ENCODE peak calls at places on chromosomes 1 and 21, in six cellular contexts. One of them, this sample, is unnamed.

GRCh38 chr21:45491056-45491455 is 51.2 kb downstream of the SLC19A1 start:
- DNase-seq in adrenal gland: no peak
- DNase-seq in A549: no peak
- DNase-seq in left ventricle myocardium inferior: no peak
- DNase-seq in fibroblast of mammary gland: no peak
- DNase-seq in dorsolateral prefrontal cortex: no peak
- DNase-seq in this sample: no peak

GRCh38 chr1:232543194-232543593 is 86.7 kb downstream of the SIPA1L2 start:
- DNase-seq in adrenal gland: no peak
- DNase-seq in A549: no peak
- DNase-seq in left ventricle myocardium inferior: no peak
- DNase-seq in fibroblast of mammary gland: no peak
- DNase-seq in dorsolateral prefrontal cortex: no peak
- DNase-seq in this sample: no peak

GRCh38 chr1:23533288-23534130 is 2.5 kb upstream of the E2F2 start:
- DNase-seq in adrenal gland: no peak
- DNase-seq in A549: no peak
- DNase-seq in left ventricle myocardium inferior: no peak
- DNase-seq in fibroblast of mammary gland: no peak
- DNase-seq in dorsolateral prefrontal cortex: no peak
- DNase-seq in this sample: no peak

GRCh38 chr1:19349999-19350398 is 37.9 kb downstream of the SLC66A1 start:
- DNase-seq in adrenal gland: no peak
- DNase-seq in A549: no peak
- DNase-seq in left ventricle myocardium inferior: no peak
- DNase-seq in fibroblast of mammary gland: no peak
- DNase-seq in dorsolateral prefrontal cortex: no peak
- DNase-seq in this sample: no peak

GRCh38 chr1:212147581-212148033 is 112.1 kb downstream of the DTL start:
- DNase-seq in adrenal gland: no peak
- DNase-seq in A549: no peak
- DNase-seq in left ventricle myocardium inferior: no peak
- DNase-seq in fibroblast of mammary gland: no peak
- DNase-seq in dorsolateral prefrontal cortex: no peak
- DNase-seq in this sample: no peak

GRCh38 chr1:201606096-201606495 is 67.2 kb downstream of the NAV1 start:
- DNase-seq in adrenal gland: no peak
- DNase-seq in A549: no peak
- DNase-seq in left ventricle myocardium inferior: no peak
- DNase-seq in fibroblast of mammary gland: no peak
- DNase-seq in dorsolateral prefrontal cortex: no peak
- DNase-seq in this sample: no peak

GRCh38 chr1:201066986-201067385 is 43.5 kb upstream of the KIF21B start:
- DNase-seq in adrenal gland: no peak
- DNase-seq in A549: no peak
- DNase-seq in left ventricle myocardium inferior: no peak
- DNase-seq in fibroblast of mammary gland: no peak
- DNase-seq in dorsolateral prefrontal cortex: no peak
- DNase-seq in this sample: no peak

GRCh38 chr1:223556414-223557124 is 108.9 kb downstream of the CAPN8 start:
- DNase-seq in adrenal gland: peak
- DNase-seq in A549: peak
- DNase-seq in left ventricle myocardium inferior: no peak
- DNase-seq in fibroblast of mammary gland: peak
- DNase-seq in dorsolateral prefrontal cortex: no peak
- DNase-seq in this sample: no peak

GRCh38 chr1:87452648-87453047 is 124.0 kb downstream of the LMO4 start:
- DNase-seq in adrenal gland: no peak
- DNase-seq in A549: no peak
- DNase-seq in left ventricle myocardium inferior: no peak
- DNase-seq in fibroblast of mammary gland: no peak
- DNase-seq in dorsolateral prefrontal cortex: no peak
- DNase-seq in this sample: no peak

GRCh38 chr1:44964396-44964795 is 22.0 kb downstream of the EIF2B3 start:
- DNase-seq in adrenal gland: no peak
- DNase-seq in A549: no peak
- DNase-seq in left ventricle myocardium inferior: no peak
- DNase-seq in fibroblast of mammary gland: no peak
- DNase-seq in dorsolateral prefrontal cortex: no peak
- DNase-seq in this sample: no peak

GRCh38 chr1:184686540-184686939 is 68.1 kb downstream of the EDEM3 start:
- DNase-seq in adrenal gland: peak
- DNase-seq in A549: no peak
- DNase-seq in left ventricle myocardium inferior: no peak
- DNase-seq in fibroblast of mammary gland: no peak
- DNase-seq in dorsolateral prefrontal cortex: no peak
- DNase-seq in this sample: no peak

GRCh38 chr1:45299296-45299695 is 27.4 kb upstream of the HPDL start:
- DNase-seq in adrenal gland: no peak
- DNase-seq in A549: no peak
- DNase-seq in left ventricle myocardium inferior: no peak
- DNase-seq in fibroblast of mammary gland: no peak
- DNase-seq in dorsolateral prefrontal cortex: no peak
- DNase-seq in this sample: no peak

GRCh38 chr1:230185076-230186001 is 118.3 kb downstream of the GALNT2 start:
- DNase-seq in adrenal gland: no peak
- DNase-seq in A549: no peak
- DNase-seq in left ventricle myocardium inferior: no peak
- DNase-seq in fibroblast of mammary gland: no peak
- DNase-seq in dorsolateral prefrontal cortex: no peak
- DNase-seq in this sample: no peak

GRCh38 chr1:150836129-150836773 is 28.2 kb upstream of the CTSK start:
- DNase-seq in adrenal gland: no peak
- DNase-seq in A549: no peak
- DNase-seq in left ventricle myocardium inferior: no peak
- DNase-seq in fibroblast of mammary gland: peak
- DNase-seq in dorsolateral prefrontal cortex: no peak
- DNase-seq in this sample: no peak
- TF ChIP-seq CTCF in adrenal gland: no peak
- TF ChIP-seq CTCF in A549: no peak
- TF ChIP-seq CTCF in left ventricle myocardium inferior: no peak
- TF ChIP-seq CTCF in fibroblast of mammary gland: no peak
- TF ChIP-seq CTCF in dorsolateral prefrontal cortex: no peak
- TF ChIP-seq CTCF in this sample: no peak

GRCh38 chr1:110132682-110133081 is 17.6 kb upstream of the SLC6A17 start:
- DNase-seq in adrenal gland: no peak
- DNase-seq in A549: no peak
- DNase-seq in left ventricle myocardium inferior: no peak
- DNase-seq in fibroblast of mammary gland: no peak
- DNase-seq in dorsolateral prefrontal cortex: no peak
- DNase-seq in this sample: no peak

GRCh38 chr1:110130989-110131388 is 18.7 kb downstream of the UBL4B start:
- DNase-seq in adrenal gland: no peak
- DNase-seq in A549: no peak
- DNase-seq in left ventricle myocardium inferior: no peak
- DNase-seq in fibroblast of mammary gland: no peak
- DNase-seq in dorsolateral prefrontal cortex: no peak
- DNase-seq in this sample: no peak

GRCh38 chr1:110134050-110134595 is 16.2 kb upstream of the SLC6A17 start:
- DNase-seq in adrenal gland: no peak
- DNase-seq in A549: no peak
- DNase-seq in left ventricle myocardium inferior: no peak
- DNase-seq in fibroblast of mammary gland: no peak
- DNase-seq in dorsolateral prefrontal cortex: no peak
- DNase-seq in this sample: no peak

GRCh38 chr1:110133436-110133835 is 16.9 kb upstream of the SLC6A17 start:
- DNase-seq in adrenal gland: no peak
- DNase-seq in A549: no peak
- DNase-seq in left ventricle myocardium inferior: no peak
- DNase-seq in fibroblast of mammary gland: peak
- DNase-seq in dorsolateral prefrontal cortex: no peak
- DNase-seq in this sample: no peak

DNA sequence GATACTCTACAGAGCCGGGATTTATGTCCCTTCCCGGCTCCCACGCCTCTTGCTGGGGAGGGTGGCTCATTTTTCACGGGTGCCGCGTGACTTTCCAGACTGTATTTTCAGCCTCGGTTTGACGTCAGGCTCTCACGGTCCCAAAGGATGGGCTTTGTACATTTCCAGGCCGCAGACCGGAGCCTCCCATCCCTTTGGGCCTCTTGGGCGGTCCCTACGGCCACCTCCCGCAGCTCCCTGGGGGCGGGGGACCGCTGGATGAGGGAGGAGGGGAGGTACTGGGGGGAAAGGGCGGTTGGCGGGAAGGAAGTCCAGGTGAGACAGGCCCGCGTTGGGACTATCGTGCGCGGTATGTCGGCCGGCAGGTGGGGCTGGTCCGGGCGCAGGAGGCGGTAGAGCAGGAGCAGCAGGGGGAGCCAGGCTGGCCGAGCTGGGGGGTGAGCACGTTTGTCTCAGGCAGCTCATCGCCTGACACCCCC is 17.9 kb downstream of the UBL4B start:
- DNase-seq in adrenal gland: no peak
- DNase-seq in A549: no peak
- DNase-seq in left ventricle myocardium inferior: peak
- DNase-seq in fibroblast of mammary gland: peak
- DNase-seq in dorsolateral prefrontal cortex: no peak
- DNase-seq in this sample: no peak
- H3K4me3 ChIP-seq in adrenal gland: no peak
- H3K4me3 ChIP-seq in A549: no peak
- H3K4me3 ChIP-seq in left ventricle myocardium inferior: peak
- H3K4me3 ChIP-seq in fibroblast of mammary gland: no peak
- H3K4me3 ChIP-seq in dorsolateral prefrontal cortex: peak
- H3K4me3 ChIP-seq in this sample: no peak

DNA sequence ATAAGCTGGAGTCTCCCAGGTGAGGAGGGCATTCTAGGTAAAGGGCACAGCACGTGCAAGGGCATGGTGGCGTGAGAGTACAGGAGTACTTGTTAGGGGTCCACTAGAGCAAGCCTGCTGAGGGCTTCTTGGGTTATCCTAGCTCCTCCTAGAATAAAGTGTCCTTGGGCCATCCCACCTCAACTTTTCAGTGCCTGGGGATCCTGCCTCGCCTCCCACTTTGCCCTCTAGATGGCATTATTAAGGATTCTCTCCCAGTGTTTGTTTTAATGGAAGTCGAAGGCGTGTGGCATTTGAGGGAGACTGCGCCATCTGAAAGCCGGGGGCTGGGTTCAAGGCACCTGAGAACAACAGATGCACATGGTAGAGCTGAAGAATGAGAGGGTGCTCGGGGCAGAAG is 74.5 kb upstream of the SELENON start:
- DNase-seq in adrenal gland: no peak
- DNase-seq in A549: no peak
- DNase-seq in left ventricle myocardium inferior: no peak
- DNase-seq in fibroblast of mammary gland: no peak
- DNase-seq in dorsolateral prefrontal cortex: no peak
- DNase-seq in this sample: no peak
- TF ChIP-seq CTCF in adrenal gland: no peak
- TF ChIP-seq CTCF in A549: peak
- TF ChIP-seq CTCF in left ventricle myocardium inferior: no peak
- TF ChIP-seq CTCF in fibroblast of mammary gland: no peak
- TF ChIP-seq CTCF in dorsolateral prefrontal cortex: no peak
- TF ChIP-seq CTCF in this sample: no peak

DNA sequence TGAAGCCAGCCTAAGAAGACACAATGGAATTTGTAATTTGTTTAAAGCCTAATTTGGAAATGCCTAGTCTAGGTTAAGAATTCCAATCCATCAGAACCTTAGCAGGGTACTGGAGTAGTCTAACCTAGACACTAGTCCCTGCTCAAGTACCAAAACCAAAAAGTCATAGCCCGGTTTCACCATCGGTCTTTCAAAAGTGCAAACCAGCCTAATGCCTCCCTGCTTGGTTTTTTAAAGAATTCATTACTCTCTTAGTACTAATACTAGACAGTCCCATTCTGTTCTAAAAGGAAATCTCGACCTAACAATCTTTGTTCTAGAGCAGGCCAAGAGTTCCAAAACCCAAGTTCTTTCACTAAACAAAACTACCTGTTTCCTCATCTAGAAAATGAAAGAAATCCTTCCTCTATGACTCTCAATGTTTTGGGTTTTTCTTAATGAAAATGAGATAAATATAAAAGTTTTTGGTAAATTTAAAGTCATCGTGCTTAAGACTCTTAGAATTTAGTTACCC is 2.6 kb downstream of the PUM1 start:
- DNase-seq in adrenal gland: no peak
- DNase-seq in A549: no peak
- DNase-seq in left ventricle myocardium inferior: no peak
- DNase-seq in fibroblast of mammary gland: no peak
- DNase-seq in dorsolateral prefrontal cortex: no peak
- DNase-seq in this sample: no peak
- H3K4me3 ChIP-seq in adrenal gland: no peak
- H3K4me3 ChIP-seq in A549: peak
- H3K4me3 ChIP-seq in left ventricle myocardium inferior: peak
- H3K4me3 ChIP-seq in fibroblast of mammary gland: peak
- H3K4me3 ChIP-seq in dorsolateral prefrontal cortex: no peak
- H3K4me3 ChIP-seq in this sample: no peak

GRCh38 chr1:6448749-6449631 is 17.0 kb downstream of the TNFRSF25 start:
- DNase-seq in adrenal gland: no peak
- DNase-seq in A549: no peak
- DNase-seq in left ventricle myocardium inferior: no peak
- DNase-seq in fibroblast of mammary gland: no peak
- DNase-seq in dorsolateral prefrontal cortex: no peak
- DNase-seq in this sample: no peak
- TF ChIP-seq CTCF in adrenal gland: no peak
- TF ChIP-seq CTCF in A549: no peak
- TF ChIP-seq CTCF in left ventricle myocardium inferior: peak
- TF ChIP-seq CTCF in fibroblast of mammary gland: no peak
- TF ChIP-seq CTCF in dorsolateral prefrontal cortex: no peak
- TF ChIP-seq CTCF in this sample: no peak